ENCODE peak calls at places on chromosomes 4 and X, in five cellular contexts. C is spleen, E is fibroblast of lung, I is mammary epithelial cell, O is cardiac fibroblast. R is an unnamed sample.
A peak's percentile ranks its signal among the peaks of the same experiment; 100 is the strongest.

GRCh38 chrX:123834116-123834515 is 25.7 kb upstream of the XIAP start:
- DNase-seq in C (no peak), E (no peak), I (no peak), O (no peak), R (no peak)

GRCh38 chr4:94621491-94622080 is 136.2 kb upstream of the BMPR1B start:
- DNase-seq in C (no peak), E (peak; percentile 33), I (peak; percentile 9), O (peak; percentile 73), R (peak; percentile 58)

GRCh38 chr4:183729430-183730328 is 70.6 kb downstream of the TRAPPC11 start:
- DNase-seq in C (no peak), E (peak; percentile 46), I (peak; percentile 97), O (peak; percentile 64), R (no peak)

GRCh38 chrX:97401154-97401553 is 517.4 kb downstream of the RPA4 start:
- DNase-seq in C (no peak), E (no peak), I (no peak), O (no peak), R (no peak)

GRCh38 chr4:42638993-42639392 is 17.9 kb downstream of the ATP8A1 start:
- DNase-seq in C (no peak), E (no peak), I (no peak), O (no peak), R (no peak)

GRCh38 chrX:24672701-24673190 is 21.0 kb upstream of the POLA1 start:
- DNase-seq in C (no peak), E (no peak), I (no peak), O (no peak), R (no peak)

GRCh38 chr4:74320559-74321118 is 12.4 kb downstream of the EPGN start:
- DNase-seq in C (peak; percentile 43), E (peak; percentile 53), I (peak; percentile 90), O (peak; percentile 83), R (peak; percentile 75)

GRCh38 chrX:111288841-111289240 is 18.6 kb upstream of the CAPN6 start:
- DNase-seq in C (no peak), E (no peak), I (no peak), O (no peak), R (no peak)

DNA sequence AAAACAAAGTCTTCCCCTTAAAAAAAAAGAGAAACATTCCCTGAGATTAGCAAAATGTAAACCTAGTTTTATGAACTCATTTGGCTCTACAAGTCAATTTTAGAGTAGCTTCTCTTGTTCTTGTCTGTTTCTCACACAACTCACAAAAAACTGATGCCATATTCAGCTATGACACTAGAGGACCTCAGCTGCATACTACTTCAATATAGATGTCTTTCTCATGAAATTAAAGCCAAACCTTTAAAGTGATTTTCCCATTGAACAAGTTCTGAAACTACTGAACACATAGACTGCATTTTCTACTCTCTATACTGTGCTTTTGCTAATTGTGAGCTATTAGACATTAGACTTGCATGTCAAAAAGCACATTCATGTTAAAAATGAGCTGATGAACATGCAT is 49.8 kb downstream of the TBCK start:
- DNase-seq in C (no peak), E (peak; percentile 50), I (peak; percentile 37), O (peak; percentile 80), R (peak; percentile 72)
- TF ChIP-seq CTCF in C (no peak), E (peak; percentile 69), I (peak; percentile 67), O (peak; percentile 59), R (peak; percentile 67)

GRCh38 chr4:1051472-1051871 is 40.0 kb downstream of the FGFRL1 start:
- DNase-seq in C (no peak), E (no peak), I (no peak), O (no peak), R (no peak)

GRCh38 chr4:1049591-1049905 is 38.1 kb downstream of the FGFRL1 start:
- DNase-seq in C (peak; percentile 66), E (no peak), I (no peak), O (no peak), R (no peak)

GRCh38 chr4:1052231-1052671 is 40.8 kb downstream of the FGFRL1 start:
- DNase-seq in C (peak; percentile 63), E (no peak), I (no peak), O (no peak), R (no peak)

GRCh38 chr4:1048781-1049590 is 37.6 kb downstream of the FGFRL1 start:
- DNase-seq in C (peak; percentile 71), E (no peak), I (no peak), O (peak; percentile 68), R (no peak)

DNA sequence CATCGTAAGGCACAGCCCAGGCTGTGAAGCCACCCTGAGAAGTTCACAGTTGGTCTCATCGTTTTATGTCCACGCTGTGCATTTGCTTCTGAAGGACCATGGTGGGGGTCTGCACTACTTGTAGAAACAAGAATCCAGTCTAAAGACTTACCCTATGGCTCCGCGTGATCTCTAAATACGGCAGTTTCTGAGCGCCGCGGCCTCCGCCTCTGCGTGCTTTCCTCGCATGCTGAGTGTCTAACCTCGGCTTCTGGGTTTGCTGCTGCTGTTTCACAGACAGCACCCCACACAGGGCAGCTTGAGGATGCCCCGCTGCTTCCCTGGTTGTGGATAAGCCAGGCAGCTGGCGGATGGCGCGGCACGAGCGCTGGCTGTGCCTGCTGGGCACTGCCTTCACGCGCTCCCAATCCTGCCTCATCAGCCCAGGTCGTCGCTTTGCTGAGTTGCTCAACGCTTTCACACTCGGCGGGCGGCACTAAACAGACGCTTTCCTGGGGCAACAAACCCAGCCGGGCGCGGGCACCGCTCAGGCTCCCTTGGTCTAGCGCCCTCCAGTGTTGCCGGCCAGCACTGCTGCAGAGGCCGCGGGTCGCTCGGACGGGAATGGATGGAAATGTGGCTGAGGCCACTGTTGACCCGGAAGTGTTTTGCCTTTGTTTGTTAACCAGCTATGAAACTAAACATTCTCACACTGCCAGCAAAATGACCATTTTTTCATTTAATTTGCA is 39.2 kb downstream of the FGFRL1 start:
- DNase-seq in C (peak; percentile 75), E (no peak), I (no peak), O (no peak), R (no peak)
- H3K4me3 ChIP-seq in C (no peak overlapping the region), E (no peak overlapping the region), I (no peak overlapping the region), O (no peak overlapping the region), R (no peak overlapping the region)

DNA sequence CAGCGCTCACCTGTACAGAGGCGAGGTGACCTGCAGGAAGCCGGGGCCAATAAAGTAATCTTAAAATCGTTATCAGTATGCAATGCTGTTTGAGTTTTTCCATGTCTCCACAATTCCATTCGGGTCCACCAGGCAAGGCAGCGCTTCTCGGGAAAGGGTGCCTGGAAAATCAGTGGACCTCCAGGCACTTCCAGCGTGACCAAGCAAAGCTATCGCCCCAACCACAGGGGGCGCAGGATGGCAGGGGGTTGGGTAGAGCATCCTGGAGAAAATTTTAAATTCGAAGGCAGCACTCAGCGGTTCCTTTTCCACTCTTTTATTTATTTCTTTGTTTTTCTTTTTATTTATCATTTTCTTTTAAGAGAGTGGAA is 5.4 kb upstream of the SOX3 start:
- DNase-seq in C (no peak), E (no peak), I (no peak), O (no peak), R (no peak)
- TF ChIP-seq CTCF in C (no peak), E (no peak), I (no peak), O (no peak), R (no peak)

GRCh38 chr4:20254517-20255250 is 3.0 kb downstream of the SLIT2 start:
- DNase-seq in C (peak; percentile 74), E (peak; percentile 64), I (no peak), O (peak; percentile 60), R (peak; percentile 48)
- H3K4me3 ChIP-seq in C (peak overlapping the region; percentile 58), E (peak overlapping the region; percentile 73), I (peak overlapping the region; percentile 62), O (peak overlapping the region; percentile 59), R (peak overlapping the region; percentile 74)

DNA sequence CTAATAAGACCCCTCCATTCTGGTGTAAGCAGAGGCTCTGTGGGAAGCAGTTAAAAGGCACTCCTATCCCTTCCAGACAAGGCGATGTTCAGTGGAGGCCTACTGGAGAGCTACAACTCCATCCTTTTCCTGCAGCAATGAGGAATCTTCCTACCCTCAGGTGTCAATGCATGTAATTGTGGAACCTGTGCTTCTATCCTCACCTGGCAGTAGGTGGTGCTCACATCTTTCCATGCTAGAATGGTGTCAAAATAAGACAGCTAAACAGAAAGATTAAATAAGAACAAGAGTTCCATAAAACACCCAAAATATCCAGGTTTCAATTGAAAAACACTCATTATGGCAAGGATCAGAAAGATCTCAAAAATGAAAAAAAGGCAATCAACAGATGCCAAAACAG is 224.6 kb downstream of the IL15 start:
- DNase-seq in C (no peak), E (no peak), I (peak; percentile 12), O (no peak), R (no peak)
- TF ChIP-seq CTCF in C (no peak), E (no peak), I (peak; percentile 58), O (no peak), R (no peak)

GRCh38 chr4:5711479-5712184 is 631 bp downstream of the EVC start:
- DNase-seq in C (no peak), E (peak; percentile 74), I (peak; percentile 34), O (peak; percentile 51), R (peak; percentile 54)

GRCh38 chr4:5712931-5713330 is 1.9 kb downstream of the EVC start:
- DNase-seq in C (no peak), E (no peak), I (no peak), O (no peak), R (no peak)

GRCh38 chr4:5710962-5711478 is at the start of gene EVC:
- DNase-seq in C (no peak), E (peak; percentile 81), I (peak; percentile 58), O (peak; percentile 78), R (peak; percentile 81)

GRCh38 chr4:5713861-5714260 is 2.9 kb downstream of the EVC start:
- DNase-seq in C (no peak), E (no peak), I (no peak), O (no peak), R (no peak)

GRCh38 chr4:5712517-5712916 is 1.5 kb downstream of the EVC start:
- DNase-seq in C (no peak), E (peak; percentile 97), I (peak; percentile 69), O (peak; percentile 78), R (peak; percentile 75)
- H3K4me3 ChIP-seq in C (no peak overlapping the region), E (peak overlapping the region; percentile 71), I (no peak overlapping the region), O (peak overlapping the region; percentile 57), R (peak overlapping the region; percentile 66)

DNA sequence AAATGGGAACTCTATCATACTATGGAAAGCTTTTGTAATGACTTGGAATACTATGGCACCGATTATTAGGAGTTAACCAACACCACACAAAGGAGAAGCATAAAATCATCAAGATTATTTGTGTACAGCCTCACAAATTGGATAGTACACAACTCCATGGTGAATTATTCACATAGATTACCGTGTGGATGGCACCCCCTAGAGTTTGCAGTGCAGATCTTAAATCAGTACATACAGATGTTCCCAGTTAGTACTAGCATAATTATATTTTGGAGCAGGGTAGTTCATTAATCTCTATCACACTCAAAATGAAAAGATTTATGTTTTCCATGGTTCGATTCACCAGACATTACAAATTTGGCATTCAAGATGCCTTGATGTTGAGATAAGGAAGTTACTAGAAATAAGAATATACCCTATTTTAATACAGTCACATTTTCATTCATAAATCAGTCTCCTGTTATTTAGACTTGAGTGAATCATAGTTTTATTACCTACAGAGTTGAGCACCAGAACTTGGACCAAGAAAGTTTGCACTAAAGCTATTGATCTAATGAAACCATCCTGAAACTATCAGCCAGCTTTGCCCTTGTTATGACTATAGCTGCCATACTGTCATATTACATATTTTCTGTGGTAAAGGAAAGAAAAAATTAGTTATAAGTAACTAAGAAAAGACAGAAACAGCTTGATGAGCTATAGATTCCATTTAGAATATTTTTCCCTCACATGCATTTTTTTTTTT is 531.8 kb downstream of the GLUD2 start:
- DNase-seq in C (no peak), E (peak; percentile 4), I (peak; percentile 12), O (peak; percentile 51), R (peak; percentile 2)
- TF ChIP-seq CTCF in C (no peak), E (no peak), I (peak; percentile 57), O (peak; percentile 17), R (peak; percentile 19)

DNA sequence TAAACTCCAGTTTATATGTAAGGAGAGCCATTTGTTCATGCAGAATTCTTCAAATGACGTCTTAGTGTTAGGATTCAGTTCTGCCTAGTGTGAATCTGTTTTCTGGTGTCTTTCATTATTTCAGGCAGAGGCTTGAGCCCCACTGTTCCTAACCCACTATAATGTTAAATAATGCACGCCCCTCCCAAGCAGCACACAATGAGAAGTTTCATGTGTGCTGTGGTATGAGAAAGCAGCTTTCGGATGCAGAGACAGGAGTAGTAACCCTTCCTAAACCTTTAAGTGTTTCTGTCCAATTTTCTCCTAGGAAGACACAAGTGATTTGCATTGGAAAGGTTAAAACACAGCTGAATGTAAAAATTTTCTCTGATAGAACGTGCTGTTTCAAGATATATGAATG is 54.5 kb downstream of the TRIM2 start:
- DNase-seq in C (no peak), E (no peak), I (no peak), O (no peak), R (no peak)
- H3K4me3 ChIP-seq in C (no peak overlapping the region), E (no peak overlapping the region), I (no peak overlapping the region), O (no peak overlapping the region), R (no peak overlapping the region)

R was measured in astrocyte of the spinal cord.